ENCODE peak calls at places on chromosome 6, in seven cellular contexts. One of them, this sample, is unnamed.

GRCh38 chr6:165515963-165516624 is 146.9 kb downstream of the PDE10A start:
- DNase-seq in transverse colon: no peak
- DNase-seq in nephron progenitor cell: no peak
- DNase-seq in A549: peak
- DNase-seq in CD4-positive, alpha-beta T cell: no peak
- DNase-seq in brain microvascular endothelial cell: peak
- DNase-seq in H9: no peak
- DNase-seq in this sample: no peak

GRCh38 chr6:128532827-128533226 is 12.4 kb upstream of the PTPRK start:
- DNase-seq in transverse colon: no peak
- DNase-seq in nephron progenitor cell: no peak
- DNase-seq in A549: no peak
- DNase-seq in CD4-positive, alpha-beta T cell: no peak
- DNase-seq in brain microvascular endothelial cell: no peak
- DNase-seq in H9: no peak
- DNase-seq in this sample: no peak

GRCh38 chr6:32255212-32256153 is 31.6 kb upstream of the NOTCH4 start:
- DNase-seq in transverse colon: peak
- DNase-seq in nephron progenitor cell: peak
- DNase-seq in A549: peak
- DNase-seq in CD4-positive, alpha-beta T cell: peak
- DNase-seq in brain microvascular endothelial cell: peak
- DNase-seq in H9: peak
- DNase-seq in this sample: peak

GRCh38 chr6:45650527-45651135 is 272.9 kb upstream of the SUPT3H start:
- DNase-seq in transverse colon: no peak
- DNase-seq in nephron progenitor cell: no peak
- DNase-seq in A549: peak
- DNase-seq in CD4-positive, alpha-beta T cell: no peak
- DNase-seq in brain microvascular endothelial cell: peak
- DNase-seq in H9: no peak
- DNase-seq in this sample: no peak

GRCh38 chr6:160217863-160218262 is 40.8 kb downstream of the SLC22A2 start:
- DNase-seq in transverse colon: no peak
- DNase-seq in nephron progenitor cell: no peak
- DNase-seq in A549: no peak
- DNase-seq in CD4-positive, alpha-beta T cell: no peak
- DNase-seq in brain microvascular endothelial cell: no peak
- DNase-seq in H9: no peak
- DNase-seq in this sample: no peak

GRCh38 chr6:17820055-17820454 is 113.3 kb upstream of the NUP153 start:
- DNase-seq in transverse colon: no peak
- DNase-seq in nephron progenitor cell: no peak
- DNase-seq in A549: no peak
- DNase-seq in CD4-positive, alpha-beta T cell: no peak
- DNase-seq in brain microvascular endothelial cell: no peak
- DNase-seq in H9: peak
- DNase-seq in this sample: no peak

GRCh38 chr6:131949909-131950766 is 1.0 kb downstream of the CCN2 start:
- DNase-seq in transverse colon: peak
- DNase-seq in nephron progenitor cell: peak
- DNase-seq in A549: peak
- DNase-seq in CD4-positive, alpha-beta T cell: no peak
- DNase-seq in brain microvascular endothelial cell: peak
- DNase-seq in H9: peak
- DNase-seq in this sample: peak

GRCh38 chr6:154602296-154602695 is 91.8 kb upstream of the CNKSR3 start:
- DNase-seq in transverse colon: no peak
- DNase-seq in nephron progenitor cell: no peak
- DNase-seq in A549: no peak
- DNase-seq in CD4-positive, alpha-beta T cell: no peak
- DNase-seq in brain microvascular endothelial cell: no peak
- DNase-seq in H9: no peak
- DNase-seq in this sample: no peak

GRCh38 chr6:136982928-136983327 is 60.8 kb downstream of the SLC35D3 start:
- DNase-seq in transverse colon: no peak
- DNase-seq in nephron progenitor cell: no peak
- DNase-seq in A549: no peak
- DNase-seq in CD4-positive, alpha-beta T cell: no peak
- DNase-seq in brain microvascular endothelial cell: no peak
- DNase-seq in H9: no peak
- DNase-seq in this sample: no peak

GRCh38 chr6:108736832-108737231 is 111.4 kb upstream of the ARMC2 start:
- DNase-seq in transverse colon: no peak
- DNase-seq in nephron progenitor cell: no peak
- DNase-seq in A549: peak
- DNase-seq in CD4-positive, alpha-beta T cell: no peak
- DNase-seq in brain microvascular endothelial cell: peak
- DNase-seq in H9: peak
- DNase-seq in this sample: no peak

GRCh38 chr6:133309579-133309978 is 68.4 kb downstream of the EYA4 start:
- DNase-seq in transverse colon: no peak
- DNase-seq in nephron progenitor cell: no peak
- DNase-seq in A549: no peak
- DNase-seq in CD4-positive, alpha-beta T cell: no peak
- DNase-seq in brain microvascular endothelial cell: no peak
- DNase-seq in H9: no peak
- DNase-seq in this sample: no peak

GRCh38 chr6:49986551-49986950 is 17.1 kb upstream of the DEFB113 start:
- DNase-seq in transverse colon: no peak
- DNase-seq in nephron progenitor cell: no peak
- DNase-seq in A549: no peak
- DNase-seq in CD4-positive, alpha-beta T cell: no peak
- DNase-seq in brain microvascular endothelial cell: no peak
- DNase-seq in H9: no peak
- DNase-seq in this sample: no peak

GRCh38 chr6:145673504-145673903 is 61.8 kb downstream of the EPM2A start:
- DNase-seq in transverse colon: no peak
- DNase-seq in nephron progenitor cell: peak
- DNase-seq in A549: no peak
- DNase-seq in CD4-positive, alpha-beta T cell: no peak
- DNase-seq in brain microvascular endothelial cell: no peak
- DNase-seq in H9: no peak
- DNase-seq in this sample: no peak

GRCh38 chr6:170203212-170203611 is 87.7 kb downstream of the DLL1 start:
- DNase-seq in transverse colon: no peak
- DNase-seq in nephron progenitor cell: no peak
- DNase-seq in A549: no peak
- DNase-seq in CD4-positive, alpha-beta T cell: no peak
- DNase-seq in brain microvascular endothelial cell: no peak
- DNase-seq in H9: no peak
- DNase-seq in this sample: no peak

GRCh38 chr6:94213176-94213575 is 793.8 kb upstream of the EPHA7 start:
- DNase-seq in transverse colon: no peak
- DNase-seq in nephron progenitor cell: no peak
- DNase-seq in A549: no peak
- DNase-seq in CD4-positive, alpha-beta T cell: no peak
- DNase-seq in brain microvascular endothelial cell: no peak
- DNase-seq in H9: no peak
- DNase-seq in this sample: no peak

GRCh38 chr6:20704325-20704724 is 170.1 kb downstream of the CDKAL1 start:
- DNase-seq in transverse colon: no peak
- DNase-seq in nephron progenitor cell: no peak
- DNase-seq in A549: no peak
- DNase-seq in CD4-positive, alpha-beta T cell: no peak
- DNase-seq in brain microvascular endothelial cell: no peak
- DNase-seq in H9: no peak
- DNase-seq in this sample: no peak

GRCh38 chr6:158631678-158632537 is 12.6 kb downstream of the DYNLT1 start:
- DNase-seq in transverse colon: peak
- DNase-seq in nephron progenitor cell: no peak
- DNase-seq in A549: peak
- DNase-seq in CD4-positive, alpha-beta T cell: no peak
- DNase-seq in brain microvascular endothelial cell: peak
- DNase-seq in H9: no peak
- DNase-seq in this sample: no peak

GRCh38 chr6:66896415-66896814 is 1189.4 kb upstream of the EYS start:
- DNase-seq in transverse colon: no peak
- DNase-seq in nephron progenitor cell: no peak
- DNase-seq in A549: no peak
- DNase-seq in CD4-positive, alpha-beta T cell: no peak
- DNase-seq in brain microvascular endothelial cell: no peak
- DNase-seq in H9: no peak
- DNase-seq in this sample: no peak

GRCh38 chr6:12584631-12585405 is 131.7 kb upstream of the PHACTR1 start:
- DNase-seq in transverse colon: no peak
- DNase-seq in nephron progenitor cell: no peak
- DNase-seq in A549: no peak
- DNase-seq in CD4-positive, alpha-beta T cell: no peak
- DNase-seq in brain microvascular endothelial cell: no peak
- DNase-seq in H9: no peak
- DNase-seq in this sample: no peak

GRCh38 chr6:3575701-3576100 is 118.9 kb upstream of the SLC22A23 start:
- DNase-seq in transverse colon: no peak
- DNase-seq in nephron progenitor cell: no peak
- DNase-seq in A549: no peak
- DNase-seq in CD4-positive, alpha-beta T cell: no peak
- DNase-seq in brain microvascular endothelial cell: no peak
- DNase-seq in H9: no peak
- DNase-seq in this sample: no peak

DNA sequence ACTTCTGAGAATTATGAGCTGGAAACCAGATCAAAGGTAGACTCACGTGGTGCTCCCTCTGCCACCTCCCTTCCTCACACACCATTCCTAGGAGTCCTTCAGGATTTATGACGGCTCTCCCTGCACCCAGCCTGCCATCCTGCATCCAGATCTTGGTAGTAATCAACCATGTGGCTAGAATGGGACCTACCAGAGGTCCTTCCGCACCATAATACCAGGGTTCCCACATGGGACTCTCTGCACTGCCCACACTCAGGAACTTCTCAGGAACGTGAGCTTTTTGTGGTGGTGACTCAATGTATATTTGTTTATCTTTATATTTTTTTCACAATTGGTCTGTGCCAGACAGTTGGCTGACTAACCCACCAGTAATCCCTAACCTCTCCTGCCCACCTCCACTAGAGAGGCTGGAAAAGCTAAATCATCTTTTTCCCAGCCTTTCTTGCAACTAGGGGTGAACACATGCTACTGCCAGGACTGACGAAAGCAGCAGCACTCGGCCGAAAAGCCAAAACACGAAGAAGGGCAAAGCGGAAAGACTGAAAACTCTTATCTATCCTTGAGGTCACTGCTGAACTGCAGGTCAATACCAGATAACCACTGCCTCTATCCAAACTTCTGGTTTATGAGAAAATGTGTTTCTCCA is 113.0 kb downstream of the TRERF1 start:
- DNase-seq in transverse colon: no peak
- DNase-seq in nephron progenitor cell: no peak
- DNase-seq in A549: peak
- DNase-seq in CD4-positive, alpha-beta T cell: no peak
- DNase-seq in brain microvascular endothelial cell: peak
- DNase-seq in H9: no peak
- DNase-seq in this sample: no peak
- TF ChIP-seq CTCF in transverse colon: no peak
- TF ChIP-seq CTCF in nephron progenitor cell: no peak
- TF ChIP-seq CTCF in A549: no peak
- TF ChIP-seq CTCF in CD4-positive, alpha-beta T cell: no peak
- TF ChIP-seq CTCF in brain microvascular endothelial cell: peak
- TF ChIP-seq CTCF in H9: no peak
- TF ChIP-seq CTCF in this sample: no peak

GRCh38 chr6:35480176-35480575 is 12.0 kb downstream of the RPL10A start:
- DNase-seq in transverse colon: no peak
- DNase-seq in nephron progenitor cell: no peak
- DNase-seq in A549: no peak
- DNase-seq in CD4-positive, alpha-beta T cell: no peak
- DNase-seq in brain microvascular endothelial cell: no peak
- DNase-seq in H9: no peak
- DNase-seq in this sample: no peak
- TF ChIP-seq CTCF in transverse colon: no peak
- TF ChIP-seq CTCF in nephron progenitor cell: no peak
- TF ChIP-seq CTCF in A549: no peak
- TF ChIP-seq CTCF in CD4-positive, alpha-beta T cell: no peak
- TF ChIP-seq CTCF in brain microvascular endothelial cell: no peak
- TF ChIP-seq CTCF in H9: no peak
- TF ChIP-seq CTCF in this sample: no peak

GRCh38 chr6:14320342-14320741 is 202.8 kb downstream of the CD83 start:
- DNase-seq in transverse colon: no peak
- DNase-seq in nephron progenitor cell: no peak
- DNase-seq in A549: no peak
- DNase-seq in CD4-positive, alpha-beta T cell: no peak
- DNase-seq in brain microvascular endothelial cell: no peak
- DNase-seq in H9: no peak
- DNase-seq in this sample: no peak

GRCh38 chr6:14317616-14318015 is 200.0 kb downstream of the CD83 start:
- DNase-seq in transverse colon: no peak
- DNase-seq in nephron progenitor cell: peak
- DNase-seq in A549: no peak
- DNase-seq in CD4-positive, alpha-beta T cell: no peak
- DNase-seq in brain microvascular endothelial cell: no peak
- DNase-seq in H9: no peak
- DNase-seq in this sample: no peak

GRCh38 chr6:14322841-14323240 is 205.3 kb downstream of the CD83 start:
- DNase-seq in transverse colon: no peak
- DNase-seq in nephron progenitor cell: no peak
- DNase-seq in A549: no peak
- DNase-seq in CD4-positive, alpha-beta T cell: no peak
- DNase-seq in brain microvascular endothelial cell: no peak
- DNase-seq in H9: no peak
- DNase-seq in this sample: no peak

GRCh38 chr6:14324042-14324441 is 206.5 kb downstream of the CD83 start:
- DNase-seq in transverse colon: no peak
- DNase-seq in nephron progenitor cell: no peak
- DNase-seq in A549: no peak
- DNase-seq in CD4-positive, alpha-beta T cell: no peak
- DNase-seq in brain microvascular endothelial cell: no peak
- DNase-seq in H9: no peak
- DNase-seq in this sample: no peak

DNA sequence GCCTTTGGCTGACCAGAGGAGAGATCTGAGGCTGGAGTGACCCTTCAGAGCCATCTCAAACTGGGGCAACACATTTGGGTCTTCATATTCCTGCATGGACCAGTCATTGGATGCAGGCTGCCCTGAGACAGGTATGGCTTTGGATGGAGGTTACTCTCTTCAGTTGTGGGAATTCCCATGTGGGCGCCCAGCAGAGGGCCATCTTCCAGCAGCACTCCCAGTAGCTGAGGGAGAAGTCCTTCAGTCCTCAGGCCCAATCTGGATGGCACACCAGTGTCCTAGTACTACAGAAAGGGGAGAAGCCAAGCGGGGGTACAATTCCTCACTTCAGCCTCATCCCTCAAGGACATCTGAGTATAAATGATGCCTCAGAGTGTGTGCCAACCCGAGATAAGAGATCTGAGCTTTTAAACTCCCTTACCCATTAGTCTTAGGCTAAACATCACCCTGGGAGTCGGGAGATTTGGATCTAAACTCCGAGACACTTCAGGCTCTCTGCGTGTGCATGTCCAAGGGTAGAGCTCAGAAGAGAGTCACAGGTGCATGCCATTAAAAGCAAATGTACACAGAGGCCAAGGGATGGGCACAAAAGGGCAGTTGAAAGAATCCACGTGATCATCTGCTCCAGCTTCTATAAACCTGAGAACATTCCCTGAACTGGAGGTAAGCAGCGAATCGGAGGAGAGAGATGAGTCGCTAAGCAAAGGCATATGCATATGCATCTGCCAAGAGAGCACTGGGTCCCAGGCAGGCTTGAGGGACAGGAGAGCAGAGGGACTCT is 204.6 kb downstream of the CD83 start:
- DNase-seq in transverse colon: peak
- DNase-seq in nephron progenitor cell: no peak
- DNase-seq in A549: no peak
- DNase-seq in CD4-positive, alpha-beta T cell: no peak
- DNase-seq in brain microvascular endothelial cell: no peak
- DNase-seq in H9: peak
- DNase-seq in this sample: no peak
- TF ChIP-seq CTCF in transverse colon: peak
- TF ChIP-seq CTCF in nephron progenitor cell: no peak
- TF ChIP-seq CTCF in A549: no peak
- TF ChIP-seq CTCF in CD4-positive, alpha-beta T cell: no peak
- TF ChIP-seq CTCF in brain microvascular endothelial cell: peak
- TF ChIP-seq CTCF in H9: peak
- TF ChIP-seq CTCF in this sample: no peak

GRCh38 chr6:40727272-40727671 is 140.1 kb upstream of the LRFN2 start:
- DNase-seq in transverse colon: no peak
- DNase-seq in nephron progenitor cell: no peak
- DNase-seq in A549: no peak
- DNase-seq in CD4-positive, alpha-beta T cell: no peak
- DNase-seq in brain microvascular endothelial cell: no peak
- DNase-seq in H9: peak
- DNase-seq in this sample: no peak
- TF ChIP-seq CTCF in transverse colon: no peak
- TF ChIP-seq CTCF in nephron progenitor cell: peak
- TF ChIP-seq CTCF in A549: no peak
- TF ChIP-seq CTCF in CD4-positive, alpha-beta T cell: no peak
- TF ChIP-seq CTCF in brain microvascular endothelial cell: peak
- TF ChIP-seq CTCF in H9: peak
- TF ChIP-seq CTCF in this sample: no peak